ENCODE peak calls at places on chromosomes 1 and 21, in ten cellular contexts. C, I, B, S, U, N, H, R, E and Y are unnamed samples.

GRCh38 chr1:88763649-88764406 is 79.8 kb downstream of the PKN2 start:
- DNase-seq in C (no peak), I (no peak), B (no peak), S (no peak), U (peak; percentile 66), N (no peak), H (no peak), R (no peak), E (no peak), Y (no peak)

GRCh38 chr1:110634455-110635281 is 28.5 kb upstream of the KCNA2 start:
- DNase-seq in C (peak; percentile 81), I (no peak), B (peak; percentile 87), S (peak; percentile 80), U (peak; percentile 76), N (peak; percentile 78), H (peak; percentile 20), R (no peak), E (peak; percentile 87), Y (no peak)

GRCh38 chr1:24047101-24047459 is 64.9 kb downstream of the MYOM3 start:
- DNase-seq in C (peak; percentile 30), I (peak; percentile 86), B (peak; percentile 40), S (no peak), U (peak; percentile 55), N (peak; percentile 29), H (peak; percentile 58), R (no peak), E (no peak), Y (no peak)

GRCh38 chr1:199009447-199009846 is 370.6 kb downstream of the PTPRC start:
- DNase-seq in C (no peak), I (no peak), B (no peak), S (no peak), U (no peak), N (no peak), H (no peak), R (peak; percentile 42), E (no peak), Y (no peak)

GRCh38 chr1:209761021-209761635 is 5.3 kb downstream of the TRAF3IP3 start:
- DNase-seq in C (no peak), I (no peak), B (no peak), S (no peak), U (no peak), N (no peak), H (no peak), R (no peak), E (no peak), Y (no peak)

GRCh38 chr1:7248402-7248805 is 463.1 kb downstream of the CAMTA1 start:
- DNase-seq in C (no peak), I (no peak), B (no peak), S (no peak), U (no peak), N (no peak), H (no peak), R (no peak), E (no peak), Y (no peak)

GRCh38 chr1:16375521-16376359 is 8.7 kb downstream of the SZRD1 start:
- DNase-seq in C (no peak), I (no peak), B (no peak), S (no peak), U (peak; percentile 78), N (no peak), H (no peak), R (no peak), E (no peak), Y (no peak)

GRCh38 chr1:6872573-6873261 is 87.5 kb downstream of the CAMTA1 start:
- DNase-seq in C (no peak), I (no peak), B (no peak), S (peak; percentile 40), U (peak; percentile 45), N (no peak), H (no peak), R (no peak), E (no peak), Y (no peak)

GRCh38 chr1:67313934-67314671 is 6.4 kb downstream of the IL12RB2 start:
- DNase-seq in C (no peak), I (no peak), B (no peak), S (no peak), U (no peak), N (no peak), H (no peak), R (no peak), E (no peak), Y (no peak)

GRCh38 chr1:16998589-16998988 is 13.1 kb downstream of the ATP13A2 start:
- DNase-seq in C (no peak), I (no peak), B (no peak), S (no peak), U (peak; percentile 23), N (no peak), H (no peak), R (no peak), E (no peak), Y (no peak)

GRCh38 chr21:42302292-42302650 is 12.9 kb downstream of the TFF3 start:
- DNase-seq in C (no peak), I (no peak), B (no peak), S (no peak), U (no peak), N (peak; percentile 6), H (no peak), R (no peak), E (no peak), Y (no peak)

GRCh38 chr21:42300956-42301355 is 14.3 kb downstream of the TFF3 start:
- DNase-seq in C (no peak), I (no peak), B (no peak), S (no peak), U (no peak), N (no peak), H (no peak), R (no peak), E (no peak), Y (peak; percentile 33)

GRCh38 chr21:42300045-42300583 is 15.1 kb downstream of the TFF3 start:
- DNase-seq in C (no peak), I (no peak), B (no peak), S (no peak), U (no peak), N (no peak), H (no peak), R (no peak), E (no peak), Y (no peak)

GRCh38 chr21:42302794-42303193 is 12.4 kb downstream of the TFF3 start:
- DNase-seq in C (no peak), I (no peak), B (no peak), S (no peak), U (no peak), N (peak; percentile 4), H (no peak), R (no peak), E (no peak), Y (no peak)

DNA sequence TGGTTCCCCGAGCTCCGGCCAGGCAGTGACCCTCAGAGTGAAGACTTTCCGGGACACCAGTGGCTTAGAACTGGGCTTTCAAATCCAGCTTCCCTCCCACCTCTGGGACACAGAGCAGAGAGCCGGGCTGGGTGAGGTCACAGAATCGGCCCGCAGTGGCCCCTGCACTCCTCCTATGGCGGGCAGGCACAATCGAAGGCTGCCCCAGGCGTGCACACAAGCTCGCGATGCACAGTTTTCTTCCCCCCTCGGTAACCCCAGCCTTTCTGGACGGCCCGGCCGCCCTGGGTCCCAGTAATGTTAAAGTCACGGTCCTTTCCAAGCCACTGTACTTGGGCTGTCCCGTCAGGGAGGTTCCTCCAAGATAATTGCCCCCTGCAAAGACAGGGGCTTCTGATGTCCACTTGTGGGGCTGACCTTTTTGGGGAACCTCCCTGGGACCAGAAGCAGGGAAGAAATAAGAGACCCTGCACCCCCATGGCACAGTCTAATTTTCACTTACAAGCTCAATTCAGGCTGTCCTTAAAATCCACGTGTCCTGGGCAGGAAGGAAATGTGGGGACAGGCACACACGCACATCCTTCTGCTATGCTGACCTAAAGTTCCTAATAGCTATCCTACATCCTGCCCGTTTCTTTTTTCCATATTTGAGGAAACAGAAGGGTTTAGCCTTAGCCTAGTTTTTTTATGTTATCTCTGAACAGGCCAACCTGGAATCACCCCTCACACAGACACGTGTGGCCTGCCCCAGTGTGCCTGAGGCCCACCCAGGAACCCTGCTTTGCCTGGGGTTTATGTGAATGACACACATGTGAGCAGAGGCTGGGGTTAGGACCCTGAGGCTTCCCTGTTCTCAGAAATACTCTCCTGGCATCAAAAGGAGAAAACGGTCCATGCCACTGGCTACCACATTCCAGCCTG is 13.6 kb downstream of the TFF3 start:
- DNase-seq in C (peak; percentile 41), I (no peak), B (no peak), S (no peak), U (no peak), N (no peak), H (no peak), R (no peak), E (no peak), Y (no peak)
- H3K27ac ChIP-seq in C (peak overlapping the region; percentile 84), I (peak overlapping the region; percentile 58), B (no peak overlapping the region), S (no peak overlapping the region), U (no peak overlapping the region), N (no peak overlapping the region), H (no peak overlapping the region), R (no peak overlapping the region), E (no peak overlapping the region), Y (peak overlapping the region; percentile 63)

DNA sequence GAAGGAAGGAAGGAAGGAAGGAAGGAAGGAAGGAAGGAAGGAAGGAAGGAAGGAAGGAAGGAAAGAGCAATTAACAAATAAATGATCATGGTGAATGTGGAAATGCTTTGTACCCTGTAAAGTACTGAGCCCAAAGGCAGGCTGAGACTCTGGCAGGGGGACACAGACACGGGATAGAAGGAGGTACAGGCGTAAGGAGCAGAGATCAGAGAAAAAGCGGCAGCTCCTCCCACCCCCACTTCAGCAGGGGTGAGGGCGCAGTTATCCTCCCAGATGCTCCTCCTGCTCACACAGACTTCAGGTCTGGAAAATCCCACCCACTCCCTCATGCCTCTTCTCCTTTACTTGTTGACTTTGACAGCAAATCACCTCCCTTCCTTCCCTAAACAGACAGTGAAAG is 464.5 kb downstream of the MATN1 start:
- DNase-seq in C (no peak), I (no peak), B (no peak), S (no peak), U (no peak), N (no peak), H (no peak), R (no peak), E (no peak), Y (no peak)
- TF ChIP-seq CTCF in C (no peak), I (no peak), B (no peak), S (no peak), U (no peak), N (no peak), H (no peak), R (no peak), E (no peak), Y (no peak)

DNA sequence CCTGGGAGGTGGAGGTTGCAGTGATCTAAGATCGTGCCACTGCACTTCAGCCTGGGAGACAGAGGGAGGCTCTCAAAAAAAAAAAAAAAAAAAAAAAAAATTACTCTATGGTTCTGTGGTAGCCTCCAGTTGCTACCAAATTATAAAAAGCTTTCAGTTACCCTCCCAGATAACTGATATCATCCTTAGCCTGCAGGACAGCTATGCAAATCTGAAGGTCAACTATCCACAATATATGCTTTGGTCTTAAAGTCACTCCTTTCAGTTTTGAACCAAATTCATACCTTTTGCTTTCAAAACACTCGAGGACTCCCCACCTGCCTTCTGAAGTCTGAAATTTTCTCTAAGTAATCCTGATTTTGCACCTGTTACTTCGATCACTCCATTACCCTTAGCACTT is 3.1 kb downstream of the MIXL1 start:
- DNase-seq in C (no peak), I (no peak), B (no peak), S (peak; percentile 90), U (no peak), N (no peak), H (no peak), R (no peak), E (no peak), Y (no peak)
- H3K4me3 ChIP-seq in C (no peak overlapping the region), I (no peak overlapping the region), B (no peak overlapping the region), S (no peak overlapping the region), U (no peak overlapping the region), N (no peak overlapping the region), H (no peak overlapping the region), R (no peak overlapping the region), E (no peak overlapping the region), Y (no peak overlapping the region)

GRCh38 chr1:19606817-19607706 is 37.0 kb upstream of the NBL1 start:
- DNase-seq in C (no peak), I (no peak), B (no peak), S (no peak), U (peak; percentile 8), N (no peak), H (no peak), R (no peak), E (no peak), Y (no peak)
- H3K27ac ChIP-seq in C (no peak overlapping the region), I (no peak overlapping the region), B (peak overlapping the region; percentile 34), S (no peak overlapping the region), U (no peak overlapping the region), N (peak overlapping the region; percentile 57), H (no peak overlapping the region), R (no peak overlapping the region), E (no peak overlapping the region), Y (no peak overlapping the region)